ENCODE peak calls at places on chromosomes 12 and 14, in eight cellular contexts. P is activated T-helper 9 cell treated with anti-CD3 and anti-CD28 coated beads, Interleukin-2, amount 50 U/mL, for 16 hours; M is activated naive CD8-positive, alpha-beta T cell treated with anti-CD3 and anti-CD28 coated beads for 36 hours; U is activated CD4-positive, CD25-positive, alpha-beta regulatory T cell treated with anti-CD3 and anti-CD28 coated beads, Interleukin-2, amount 50 U/mL, for 16 hours; Q is AG04450; Z is NCI-H2081; H is retina; V is HL-60. E is an unnamed sample.

GRCh38 chr12:103960567-103961227 is 5.0 kb upstream of the TDG start:
- DNase-seq in Z (no peak), U (no peak), P (no peak), M (no peak), H (no peak), V (no peak), Q (no peak), E (no peak)

GRCh38 chr14:32507029-32507984 is 178.2 kb downstream of the AKAP6 start:
- DNase-seq in M (no peak), U (no peak), V (no peak), Q (peak), Z (no peak), H (no peak), P (no peak), E (no peak)

GRCh38 chr14:102150083-102150482 is 10.4 kb downstream of the WDR20 start:
- DNase-seq in M (no peak), U (no peak), Q (no peak), H (no peak), P (no peak), Z (no peak), V (no peak), E (no peak)

GRCh38 chr14:28770061-28770460 is 3.5 kb downstream of the FOXG1 start:
- DNase-seq in H (no peak), M (no peak), V (no peak), U (no peak), P (no peak), Z (no peak), Q (no peak), E (no peak)

GRCh38 chr12:110874781-110875180 is 28.0 kb downstream of the CCDC63 start:
- DNase-seq in H (no peak), Z (no peak), M (no peak), V (no peak), P (no peak), Q (no peak), U (no peak), E (no peak)

GRCh38 chr14:98368916-98369315 is 903.1 kb downstream of the BCL11B start:
- DNase-seq in P (no peak), V (no peak), U (no peak), H (no peak), M (no peak), Q (no peak), Z (no peak), E (no peak)

GRCh38 chr14:68181395-68182326 is 362.1 kb downstream of the RAD51B start:
- DNase-seq in M (no peak), H (no peak), Z (no peak), V (no peak), P (no peak), Q (no peak), U (no peak), E (no peak)

GRCh38 chr12:40263616-40264409 is 39.0 kb downstream of the LRRK2 start:
- DNase-seq in M (no peak), V (no peak), H (peak), Q (no peak), Z (no peak), U (no peak), P (no peak), E (no peak)

GRCh38 chr14:85418716-85419115 is 111.2 kb upstream of the FLRT2 start:
- DNase-seq in Q (no peak), V (no peak), H (no peak), P (no peak), M (no peak), U (no peak), Z (no peak), E (no peak)

GRCh38 chr14:98494582-98494981 is 777.4 kb downstream of the BCL11B start:
- DNase-seq in P (no peak), U (no peak), M (no peak), Z (no peak), V (no peak), Q (no peak), H (no peak), E (no peak)

GRCh38 chr12:13631873-13632272 is 349.5 kb downstream of the GRIN2B start:
- DNase-seq in M (no peak), U (no peak), V (no peak), P (no peak), Z (no peak), H (peak), Q (no peak), E (no peak)

E was measured in glutamatergic neuron.